ENCODE peak calls at places on chromosome 22, in five cellular contexts. Q is left ventricle myocardium inferior, N is dorsolateral prefrontal cortex, E is IMR-90, A is pancreas. T is an unnamed sample.

GRCh38 chr22:40757071-40757470 is 62.1 kb downstream of the SLC25A17 start:
- DNase-seq in Q (no peak), N (no peak), E (peak), A (no peak), T (peak)

GRCh38 chr22:46620588-46621242 is 529 bp downstream of the GRAMD4 start:
- DNase-seq in Q (no peak), N (no peak), E (no peak), A (no peak), T (no peak)

GRCh38 chr22:44587004-44587793 is 89.2 kb upstream of the RTL6 start:
- DNase-seq in Q (peak), N (peak), E (peak), A (no peak), T (peak)

GRCh38 chr22:43818981-43819690 is 7.0 kb upstream of the EFCAB6 start:
- DNase-seq in Q (no peak), N (no peak), E (no peak), A (peak), T (no peak)

GRCh38 chr22:49618689-49618953 is 209.1 kb downstream of the BRD1 start:
- DNase-seq in Q (peak), N (peak), E (no peak), A (no peak), T (no peak)

GRCh38 chr22:49574205-49574604 is 253.5 kb downstream of the BRD1 start:
- DNase-seq in Q (no peak), N (peak), E (no peak), A (no peak), T (no peak)

GRCh38 chr22:19805821-19806212 is 45.2 kb downstream of the TBX1 start:
- DNase-seq in Q (peak), N (peak), E (no peak), A (no peak), T (no peak)

GRCh38 chr22:19691721-19692341 is 22.5 kb upstream of the SEPTIN5 start:
- DNase-seq in Q (no peak), N (no peak), E (peak), A (no peak), T (peak)

GRCh38 chr22:29259253-29259899 is 8.4 kb downstream of the RHBDD3 start:
- DNase-seq in Q (no peak), N (no peak), E (no peak), A (no peak), T (peak)

GRCh38 chr22:33958741-33959140 is 38.5 kb upstream of the LARGE1 start:
- DNase-seq in Q (no peak), N (no peak), E (no peak), A (no peak), T (no peak)

GRCh38 chr22:35349704-35350538 is 31.0 kb upstream of the HMOX1 start:
- DNase-seq in Q (no peak), N (no peak), E (peak), A (no peak), T (peak)

GRCh38 chr22:46794067-46794466 is 31.6 kb downstream of the TBC1D22A start:
- DNase-seq in Q (no peak), N (no peak), E (no peak), A (no peak), T (no peak)

GRCh38 chr22:40673017-40673416 is 6.3 kb upstream of the MCHR1 start:
- DNase-seq in Q (no peak), N (no peak), E (no peak), A (no peak), T (no peak)

GRCh38 chr22:37790234-37790633 is 17.5 kb upstream of the GCAT start:
- DNase-seq in Q (no peak), N (no peak), E (no peak), A (no peak), T (no peak)

GRCh38 chr22:39592104-39593060 is 21.8 kb downstream of the CACNA1I start:
- DNase-seq in Q (no peak), N (no peak), E (peak), A (peak), T (peak)

GRCh38 chr22:32795214-32795596 is 6.3 kb upstream of the TIMP3 start:
- DNase-seq in Q (no peak), N (no peak), E (no peak), A (no peak), T (no peak)

DNA sequence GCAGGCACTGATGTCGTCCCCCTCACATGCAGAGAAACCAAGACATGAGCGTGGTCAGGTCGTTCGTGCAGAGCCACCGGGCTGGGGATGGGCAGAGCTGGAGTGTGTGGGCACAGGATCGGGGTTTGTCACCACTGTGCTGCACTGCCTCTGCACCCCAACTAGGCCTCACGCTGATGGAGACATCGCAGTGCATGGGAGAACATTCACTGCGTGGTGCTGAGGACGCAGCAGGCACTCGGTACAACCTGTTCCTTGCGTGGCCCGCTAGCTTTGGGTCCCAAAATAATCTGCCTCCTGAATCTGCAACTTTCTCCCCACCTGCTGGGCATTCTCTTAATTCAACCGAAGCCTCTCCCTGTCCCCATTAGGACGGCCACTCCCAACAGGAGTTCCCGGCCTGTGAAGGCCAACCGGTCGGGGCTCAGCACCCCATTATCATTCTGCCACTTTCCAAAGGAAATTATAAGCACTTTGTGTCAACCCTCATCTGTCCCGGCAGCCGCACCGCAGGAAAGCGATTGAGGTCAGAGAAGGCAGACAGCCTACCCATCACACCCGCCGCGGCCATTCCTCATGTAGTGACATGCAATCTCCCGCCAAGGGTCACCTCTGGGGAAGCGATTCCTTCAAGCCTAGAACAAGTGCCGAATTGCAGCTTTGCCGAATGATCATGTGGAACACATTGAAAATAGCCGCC is 490.4 kb downstream of the MN1 start:
- DNase-seq in Q (no peak), N (peak), E (no peak), A (no peak), T (no peak)
- H3K4me3 ChIP-seq in Q (no peak), N (no peak), E (no peak), A (no peak), T (no peak)

GRCh38 chr22:30434775-30435315 is 9.3 kb downstream of the MTFP1 start:
- DNase-seq in Q (no peak), N (no peak), E (no peak), A (no peak), T (peak)

GRCh38 chr22:30433227-30433626 is 7.7 kb downstream of the MTFP1 start:
- DNase-seq in Q (no peak), N (no peak), E (no peak), A (no peak), T (no peak)

GRCh38 chr22:30433773-30434172 is 8.2 kb downstream of the MTFP1 start:
- DNase-seq in Q (no peak), N (no peak), E (no peak), A (no peak), T (no peak)

GRCh38 chr22:30436196-30436595 is 10.6 kb downstream of the MTFP1 start:
- DNase-seq in Q (no peak), N (no peak), E (no peak), A (no peak), T (no peak)

DNA sequence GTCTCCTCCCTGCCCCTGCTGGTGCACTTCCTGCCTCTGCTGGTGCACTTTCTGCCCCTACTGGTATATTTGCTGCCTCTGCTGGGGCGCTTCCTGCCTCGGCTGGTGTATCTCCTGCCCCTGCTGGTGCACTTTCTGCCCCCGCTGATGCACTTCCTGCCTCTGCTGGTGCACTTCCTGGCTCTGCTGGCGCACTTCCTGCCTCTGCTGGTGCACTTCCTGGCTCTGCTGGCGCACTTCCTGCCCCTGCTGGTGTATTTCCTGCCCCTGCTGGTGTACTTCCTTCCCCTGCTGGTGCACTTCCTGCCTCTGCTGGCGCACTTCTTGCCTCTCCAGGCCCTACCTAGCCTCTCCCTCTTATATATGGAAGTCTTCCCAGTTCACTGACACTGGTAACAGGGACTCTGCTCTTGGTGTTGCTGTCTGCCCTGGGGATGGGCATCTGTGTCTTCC is 10.1 kb downstream of the MTFP1 start:
- DNase-seq in Q (no peak), N (no peak), E (no peak), A (no peak), T (no peak)
- H3K4me3 ChIP-seq in Q (no peak), N (no peak), E (no peak), A (no peak), T (no peak)

GRCh38 chr22:28181332-28181731 is 262.3 kb upstream of the PITPNB start:
- DNase-seq in Q (no peak), N (no peak), E (peak), A (no peak), T (peak)
- H3K4me3 ChIP-seq in Q (no peak), N (no peak), E (no peak), A (no peak), T (no peak)

DNA sequence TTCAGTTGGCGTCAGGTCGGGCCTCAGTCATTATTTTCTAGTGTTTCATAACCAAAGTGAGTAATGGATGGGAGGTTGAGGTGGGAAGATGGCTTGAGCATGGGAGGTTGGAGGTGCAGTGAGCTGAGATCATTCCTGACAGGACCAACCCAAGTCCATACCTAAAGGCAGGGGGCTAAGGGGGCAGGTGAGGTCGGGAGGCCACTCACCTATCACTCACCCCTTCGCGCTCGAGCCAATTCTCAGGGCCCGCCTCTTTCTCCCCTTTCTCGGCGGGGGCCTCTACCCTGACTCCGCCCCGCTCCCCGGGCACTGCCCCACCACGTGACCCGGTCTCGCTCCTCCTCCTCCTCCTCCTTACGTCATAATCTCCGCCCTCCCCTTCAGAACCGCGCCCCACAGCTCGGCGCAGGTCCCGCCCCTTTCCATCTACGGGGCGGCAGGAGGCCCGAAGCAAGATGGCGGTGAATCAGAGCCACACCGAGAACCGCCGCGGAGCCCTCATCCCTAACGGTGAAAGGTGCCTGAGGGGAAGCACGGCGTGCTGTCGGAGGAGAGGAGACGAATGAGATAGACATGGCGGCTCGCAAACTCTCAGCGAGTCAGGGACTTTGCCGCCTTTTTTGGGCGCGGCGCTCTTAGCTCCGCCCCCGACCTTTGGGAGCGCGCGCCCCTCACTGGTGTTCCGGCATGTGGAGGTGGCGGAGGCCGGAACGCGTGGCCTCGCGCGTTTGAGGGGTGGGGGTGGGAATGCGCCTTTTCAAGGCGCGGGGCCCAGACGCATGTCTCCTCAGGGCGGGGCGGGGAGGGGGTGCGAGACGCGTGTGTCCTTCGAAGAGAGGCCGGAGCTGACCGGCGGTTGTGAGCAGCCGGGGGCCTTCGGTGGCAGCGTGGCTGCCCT is at the start of gene WBP2NL:
- DNase-seq in Q (peak), N (peak), E (peak), A (peak), T (peak)
- H3K4me3 ChIP-seq in Q (peak), N (peak), E (peak), A (peak), T (peak)